ENCODE peak calls at places on chromosomes 1 and 21, in ten cellular contexts. E, D, Q, I, H, Z, F, O, M and Y are unnamed samples.

GRCh38 chr1:195899762-195900352 is 708.4 kb downstream of the KCNT2 start:
- DNase-seq in E (no peak), D (no peak), Q (peak; percentile 14), I (no peak), H (no peak), Z (no peak), F (peak; percentile 83), O (peak; percentile 49), M (peak; percentile 1), Y (peak; percentile 56)

GRCh38 chr1:23483327-23484252 is at the start of gene ASAP3:
- DNase-seq in E (peak; percentile 28), D (peak; percentile 15), Q (peak; percentile 38), I (no peak), H (peak; percentile 52), Z (no peak), F (peak; percentile 42), O (peak; percentile 29), M (peak; percentile 56), Y (peak; percentile 58)

GRCh38 chr1:116891396-116892072 is 18.2 kb upstream of the PTGFRN start:
- DNase-seq in E (no peak), D (no peak), Q (peak; percentile 26), I (no peak), H (no peak), Z (no peak), F (no peak), O (no peak), M (no peak), Y (no peak)

GRCh38 chr1:89907669-89908293 is 86.9 kb downstream of the LRRC8D start:
- DNase-seq in E (no peak), D (no peak), Q (peak; percentile 82), I (no peak), H (no peak), Z (no peak), F (peak; percentile 86), O (peak; percentile 85), M (peak; percentile 52), Y (peak; percentile 81)

GRCh38 chr1:48356901-48357300 is 115.1 kb downstream of the SPATA6 start:
- DNase-seq in E (no peak), D (no peak), Q (no peak), I (no peak), H (no peak), Z (no peak), F (peak; percentile 23), O (peak; percentile 4), M (no peak), Y (no peak)

GRCh38 chr1:242610209-242610608 is 85.7 kb upstream of the PLD5 start:
- DNase-seq in E (no peak), D (no peak), Q (no peak), I (no peak), H (no peak), Z (no peak), F (no peak), O (no peak), M (no peak), Y (no peak)

GRCh38 chr1:87024936-87025537 is 110.6 kb downstream of the HS2ST1 start:
- DNase-seq in E (no peak), D (no peak), Q (peak; percentile 50), I (peak; percentile 2), H (no peak), Z (no peak), F (peak; percentile 64), O (peak; percentile 62), M (peak; percentile 25), Y (peak; percentile 9)

GRCh38 chr1:218366322-218367052 is 21.4 kb downstream of the TGFB2 start:
- DNase-seq in E (no peak), D (no peak), Q (no peak), I (no peak), H (no peak), Z (no peak), F (peak; percentile 64), O (no peak), M (no peak), Y (no peak)

GRCh38 chr1:35369922-35370671 is 101.6 kb downstream of the ZMYM4 start:
- DNase-seq in E (no peak), D (no peak), Q (peak; percentile 79), I (peak; percentile 42), H (no peak), Z (no peak), F (peak; percentile 89), O (no peak), M (peak; percentile 84), Y (peak; percentile 86)

GRCh38 chr1:229075217-229075616 is 195.7 kb upstream of the RAB4A start:
- DNase-seq in E (no peak), D (no peak), Q (no peak), I (no peak), H (no peak), Z (no peak), F (no peak), O (peak; percentile 50), M (no peak), Y (no peak)

DNA sequence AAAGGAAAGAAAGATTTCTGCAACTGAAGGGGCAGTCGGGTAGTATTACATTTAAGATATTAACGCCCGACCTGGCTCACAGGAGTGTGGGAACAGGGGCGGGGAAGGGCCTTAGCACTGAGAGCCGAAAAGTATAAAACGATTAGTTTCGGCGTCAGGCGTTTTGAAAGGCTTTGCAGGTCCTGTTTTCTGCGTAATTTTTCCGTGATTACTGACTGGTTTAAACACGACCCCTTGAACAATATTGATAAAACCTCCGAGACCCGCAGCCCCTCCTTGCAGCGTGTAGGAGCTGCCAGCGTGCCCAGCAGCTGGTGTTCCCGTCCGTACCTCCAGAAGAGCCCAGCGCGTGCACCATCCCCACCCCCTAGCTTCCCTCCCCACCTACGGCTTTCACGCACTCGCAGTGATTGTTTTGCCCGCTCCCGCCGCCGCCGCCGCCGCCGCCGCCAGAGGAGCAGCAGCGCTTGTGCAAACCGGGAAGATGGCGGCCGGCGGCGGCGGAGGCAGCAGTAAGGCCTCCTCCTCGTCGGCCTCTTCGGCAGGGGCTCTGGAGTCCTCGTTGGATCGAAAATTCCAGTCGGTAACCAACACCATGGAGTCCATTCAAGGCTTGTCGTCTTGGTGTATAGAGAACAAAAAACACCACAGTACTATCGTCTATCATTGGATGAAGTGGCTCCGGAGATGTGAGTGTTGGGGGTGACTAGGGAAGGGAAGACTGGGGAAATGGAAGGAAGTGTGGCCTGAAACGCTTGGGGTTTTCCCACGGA is 470 bp downstream of the RPRD2 start:
- DNase-seq in E (peak; percentile 96), D (peak; percentile 73), Q (peak; percentile 68), I (no peak), H (peak; percentile 89), Z (peak; percentile 93), F (peak; percentile 77), O (peak; percentile 78), M (peak; percentile 80), Y (peak; percentile 75)
- TF ChIP-seq CTCF in E (no peak), D (no peak), Q (no peak), I (no peak), H (no peak), Z (no peak), F (no peak), O (no peak), M (no peak), Y (no peak)

DNA sequence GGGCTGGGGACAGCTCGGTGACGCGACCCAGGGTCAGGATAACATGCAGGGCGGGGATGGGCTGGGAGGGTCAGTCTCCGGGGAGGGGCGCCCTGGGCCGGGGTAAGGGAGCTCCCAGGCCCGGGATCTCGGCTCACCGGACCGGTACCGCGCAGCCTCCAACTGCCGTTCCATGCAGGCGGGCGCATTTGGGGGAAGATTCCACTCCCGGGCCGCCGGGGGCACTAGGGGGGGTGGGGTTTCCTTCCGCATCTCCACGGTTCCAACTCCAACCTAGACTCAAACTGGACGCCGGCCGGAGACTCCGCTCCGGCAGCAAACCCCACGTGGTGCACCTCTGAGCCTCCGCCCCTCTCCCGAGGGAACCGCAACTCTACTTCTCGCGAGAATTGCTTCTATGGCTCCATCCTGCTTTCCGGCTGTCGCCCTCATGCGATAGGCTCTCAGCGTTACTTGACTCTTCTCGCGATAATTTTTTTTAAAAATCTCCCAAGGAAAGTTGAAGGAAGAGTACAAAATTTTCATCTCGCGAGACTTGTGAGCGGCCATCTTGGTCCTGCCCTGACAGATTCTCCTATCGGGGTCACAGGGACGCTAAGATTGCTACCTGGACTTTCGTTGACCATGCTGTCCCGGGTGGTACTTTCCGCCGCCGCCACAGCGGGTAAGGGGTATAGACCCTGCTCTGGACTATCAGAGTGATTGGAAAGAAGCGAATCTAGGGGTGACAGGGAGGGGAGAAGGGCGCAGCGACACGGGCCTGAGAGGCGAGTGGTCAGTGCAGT is at the start of the genes ATP5PB and WDR77:
- DNase-seq in E (peak; percentile 95), D (peak; percentile 73), Q (peak; percentile 99), I (peak; percentile 98), H (peak; percentile 97), Z (peak; percentile 99), F (peak; percentile 99), O (peak; percentile 99), M (peak; percentile 99), Y (peak; percentile 99)
- TF ChIP-seq CTCF in E (no peak), D (no peak), Q (no peak), I (no peak), H (no peak), Z (no peak), F (no peak), O (no peak), M (no peak), Y (no peak)

DNA sequence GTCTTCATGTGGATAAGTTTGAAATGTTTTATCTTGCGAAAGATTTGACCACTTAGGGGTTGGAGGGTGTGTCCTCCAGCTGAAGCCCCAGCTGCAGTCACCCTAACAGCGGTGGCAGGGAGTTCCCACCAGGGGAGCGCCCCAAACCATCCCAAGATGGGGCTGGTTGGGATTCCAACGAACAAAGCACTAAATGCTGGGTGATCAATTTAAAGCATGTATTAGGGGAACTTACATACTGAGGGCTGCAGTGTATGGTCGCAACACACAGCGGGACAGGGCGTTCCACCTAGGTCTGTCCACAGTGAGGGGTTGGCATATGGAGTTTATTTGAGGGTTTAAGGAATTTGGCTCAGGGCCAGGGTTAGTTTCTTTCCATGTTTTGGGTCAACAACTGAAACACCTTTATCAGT is 26.3 kb downstream of the SLC37A1 start:
- DNase-seq in E (peak; percentile 71), D (no peak), Q (no peak), I (no peak), H (peak; percentile 35), Z (no peak), F (no peak), O (no peak), M (no peak), Y (no peak)
- TF ChIP-seq CTCF in E (peak; percentile 67), D (no peak), Q (peak; percentile 4), I (peak; percentile 0), H (no peak), Z (no peak), F (peak; percentile 24), O (peak; percentile 33), M (no peak), Y (no peak)

DNA sequence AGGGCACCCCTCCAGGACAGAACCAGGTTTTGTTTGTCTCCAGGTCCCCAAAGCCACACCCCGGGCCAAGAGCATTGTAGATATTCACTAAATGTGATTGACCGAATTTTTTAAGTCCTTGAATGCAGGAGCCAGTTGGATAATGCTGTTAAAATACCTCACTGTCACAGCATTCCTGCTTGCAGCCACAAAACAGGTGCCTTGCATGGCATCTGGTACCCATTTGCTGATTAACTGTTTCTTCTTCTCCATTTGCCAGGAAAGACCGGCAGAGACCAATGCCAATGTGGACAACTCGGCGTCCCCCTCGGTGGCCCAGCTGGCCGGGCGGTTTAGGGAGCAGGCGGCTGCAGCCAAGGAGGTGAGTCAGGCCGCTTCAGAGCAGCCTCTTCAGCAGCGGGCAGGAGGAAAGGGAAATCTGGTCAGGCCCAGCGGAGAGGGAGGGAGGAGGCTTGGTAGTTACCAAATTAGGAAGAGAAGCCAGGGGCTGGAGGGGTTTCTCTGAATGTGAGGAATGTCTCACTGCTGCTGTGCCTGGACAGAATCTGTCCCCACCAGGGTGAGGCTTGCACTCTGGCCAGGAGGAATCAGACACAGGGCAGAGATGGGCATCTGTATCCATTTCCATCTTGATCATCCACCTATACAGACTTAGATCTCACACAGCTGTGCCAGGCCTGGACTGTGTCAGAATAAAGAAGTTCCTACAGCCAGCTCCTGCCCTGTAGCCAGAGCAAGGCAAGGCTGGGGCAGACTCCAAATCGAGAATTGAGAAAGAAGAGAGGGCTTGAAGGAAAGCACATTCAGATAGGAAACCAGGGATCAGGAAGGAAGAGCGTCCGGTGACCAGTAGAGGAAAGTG is 37.9 kb upstream of the MPZL1 start:
- DNase-seq in E (no peak), D (no peak), Q (peak; percentile 25), I (no peak), H (no peak), Z (no peak), F (peak; percentile 10), O (peak; percentile 55), M (peak; percentile 41), Y (peak; percentile 29)
- TF ChIP-seq CTCF in E (no peak), D (no peak), Q (no peak), I (no peak), H (no peak), Z (no peak), F (no peak), O (no peak), M (no peak), Y (no peak)